ENCODE peak calls at places on chromosomes 4 and X, in nine cellular contexts. X is AG08395; G is omental fat pad; T is LoVo; Z is T-cell; K is progenitor cell of endocrine pancreas; D is Right ventricle myocardium superior; V is D341Med; A is activated naive CD8-positive, alpha-beta T cell treated with anti-CD3 and anti-CD28 coated beads, Interleukin-2, amount 50 U/mL, for 16 hours. W is an unnamed sample.

GRCh38 chrX:13248867-13249521 is 70.9 kb downstream of the ATXN3L start:
- DNase-seq in X (no peak), G (no peak), T (no peak), Z (no peak), K (no peak), D (no peak), V (no peak), A (no peak), W (no peak)

GRCh38 chrX:82775426-82775825 is 732.7 kb upstream of the POU3F4 start:
- DNase-seq in X (no peak), G (no peak), T (no peak), Z (no peak), K (no peak), D (no peak), V (no peak), A (no peak), W (no peak)

GRCh38 chr4:116332508-116332907 is 752.9 kb downstream of the TRAM1L1 start:
- DNase-seq in X (no peak), G (no peak), T (no peak), Z (no peak), K (no peak), D (no peak), V (no peak), A (no peak), W (no peak)

GRCh38 chrX:14832151-14832550 is 40.7 kb downstream of the FANCB start:
- DNase-seq in X (peak), G (no peak), T (no peak), Z (no peak), K (no peak), D (no peak), V (no peak), A (no peak), W (no peak)

GRCh38 chr4:87973283-87974169 is 2.0 kb upstream of the SPP1 start:
- DNase-seq in X (peak), G (no peak), T (peak), Z (no peak), K (peak), D (peak), V (peak), A (no peak), W (peak)

GRCh38 chr4:176920694-176921093 is 128.0 kb upstream of the VEGFC start:
- DNase-seq in X (peak), G (no peak), T (no peak), Z (no peak), K (no peak), D (no peak), V (no peak), A (no peak), W (no peak)

GRCh38 chr4:19309365-19309764 is 942.3 kb upstream of the SLIT2 start:
- DNase-seq in X (peak), G (no peak), T (no peak), Z (no peak), K (no peak), D (no peak), V (peak), A (no peak), W (peak)

GRCh38 chr4:122151982-122152698 is at the start of gene BLTP1:
- DNase-seq in X (peak), G (peak), T (peak), Z (peak), K (peak), D (peak), V (peak), A (peak), W (peak)

GRCh38 chrX:14641681-14642655 is 112.6 kb downstream of the GLRA2 start:
- DNase-seq in X (no peak), G (no peak), T (no peak), Z (no peak), K (no peak), D (no peak), V (no peak), A (no peak), W (no peak)

GRCh38 chrX:31543565-31544125 is 471.8 kb upstream of the FTHL17 start:
- DNase-seq in X (no peak), G (no peak), T (no peak), Z (no peak), K (no peak), D (no peak), V (no peak), A (no peak), W (no peak)

GRCh38 chrX:1618689-1619088 is 3.8 kb downstream of the ASMT start:
- DNase-seq in X (no peak), G (no peak), T (no peak), Z (no peak), K (no peak), D (no peak), V (peak), A (no peak), W (peak)

GRCh38 chr4:146442801-146443200 is 78.9 kb downstream of the SLC10A7 start:
- DNase-seq in X (peak), G (no peak), T (no peak), Z (no peak), K (no peak), D (no peak), V (no peak), A (no peak), W (no peak)

GRCh38 chrX:19245711-19246269 is 97.9 kb upstream of the PDHA1 start:
- DNase-seq in X (no peak), G (no peak), T (no peak), Z (no peak), K (no peak), D (no peak), V (no peak), A (no peak), W (no peak)

GRCh38 chr4:110769578-110769977 is 146.7 kb upstream of the PITX2 start:
- DNase-seq in X (no peak), G (no peak), T (no peak), Z (no peak), K (no peak), D (no peak), V (no peak), A (no peak), W (no peak)